ENCODE peak calls at places on chromosomes 11 and 22, in five cellular contexts. R, I, Q, X and H are unnamed samples.

GRCh38 chr11:117492578-117493251 is 165.1 kb downstream of the CEP164 start:
- DNase-seq in X (peak), Q (no peak), R (no peak), I (no peak), H (no peak)

GRCh38 chr11:23123766-23124165 is 263.5 kb upstream of the CCDC179 start:
- DNase-seq in I (no peak), X (no peak), Q (no peak), R (peak), H (no peak)

GRCh38 chr22:25970348-25970995 is 198.8 kb upstream of the SEZ6L start:
- DNase-seq in I (no peak), X (no peak), R (no peak), Q (no peak), H (no peak)

GRCh38 chr22:29478326-29479276 is 1.4 kb upstream of the NEFH start:
- DNase-seq in I (no peak), R (peak), Q (no peak), X (no peak), H (peak)

GRCh38 chr11:59528741-59529140 is 17.4 kb downstream of the OR4D9 start:
- DNase-seq in R (no peak), I (no peak), X (no peak), Q (no peak), H (no peak)

GRCh38 chr11:94183886-94184264 is 55.2 kb downstream of the PANX1 start:
- DNase-seq in X (no peak), R (peak), Q (no peak), I (peak), H (peak)

GRCh38 chr11:12206529-12206928 is 96.1 kb downstream of the MICAL2 start:
- DNase-seq in I (no peak), Q (no peak), R (no peak), X (no peak), H (no peak)

GRCh38 chr11:130642994-130643393 is 194.5 kb downstream of the ADAMTS15 start:
- DNase-seq in Q (no peak), R (no peak), I (no peak), X (no peak), H (no peak)

GRCh38 chr22:49670610-49671330 is 156.9 kb downstream of the BRD1 start:
- DNase-seq in R (no peak), I (peak), X (peak), Q (no peak), H (no peak)

GRCh38 chr11:615453-616319 is at the start of gene IRF7:
- DNase-seq in R (peak), Q (peak), X (peak), I (peak), H (peak)

GRCh38 chr11:46389450-46390330 is 1.9 kb downstream of the CHRM4 start:
- DNase-seq in R (peak), X (peak), I (peak), Q (peak), H (peak)

GRCh38 chr11:27296406-27296994 is 66.5 kb downstream of the CCDC34 start:
- DNase-seq in R (peak), X (no peak), I (no peak), Q (no peak), H (peak)

DNA sequence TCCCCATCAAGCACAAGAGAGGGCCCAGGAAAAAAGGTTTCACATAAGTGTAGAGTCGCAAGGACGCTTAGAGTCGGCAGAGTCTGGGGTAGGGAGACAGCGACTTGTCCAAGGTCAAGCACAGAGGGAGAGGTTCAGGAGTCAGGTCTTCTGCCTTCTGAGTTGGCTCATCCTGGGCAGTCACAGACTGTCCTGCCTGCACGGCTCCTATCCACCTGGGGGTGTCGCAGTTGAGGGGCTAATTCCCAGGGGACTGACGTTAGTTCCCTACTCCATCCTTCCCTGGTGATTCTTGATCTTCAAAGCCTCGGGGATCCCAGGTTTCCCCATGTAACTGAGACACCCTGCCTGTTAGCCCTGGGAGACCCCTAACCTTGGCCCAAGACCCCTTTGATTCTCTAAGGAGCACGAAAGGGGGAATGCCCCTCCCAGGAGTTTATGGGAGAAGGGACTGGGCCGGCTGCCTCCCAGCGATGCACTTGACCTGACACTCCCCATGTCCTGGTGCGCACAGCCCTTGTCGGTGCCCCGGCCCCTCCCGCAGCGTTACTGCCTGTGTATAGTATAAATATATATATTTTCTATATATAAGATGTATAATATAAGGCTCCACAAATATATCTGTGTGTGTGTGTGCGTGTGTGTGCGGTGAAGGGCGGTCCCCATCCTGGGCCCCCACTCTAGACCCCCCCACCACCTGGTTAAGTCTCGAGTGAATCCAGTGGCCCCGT is 14.7 kb upstream of the TAB1 start:
- DNase-seq in X (no peak), I (no peak), R (peak), Q (no peak), H (peak)
- TF ChIP-seq CTCF in X (no peak), I (no peak), R (peak), Q (peak), H (peak)

GRCh38 chr11:66221012-66221411 is 47.4 kb upstream of the RAB1B start:
- DNase-seq in X (no peak), Q (no peak), R (no peak), I (no peak), H (no peak)

GRCh38 chr11:66219846-66220565 is 48.4 kb upstream of the RAB1B start:
- DNase-seq in X (no peak), I (no peak), R (no peak), Q (no peak), H (no peak)

GRCh38 chr11:66221726-66222236 is 46.7 kb upstream of the RAB1B start:
- DNase-seq in R (no peak), Q (no peak), X (peak), I (no peak), H (no peak)

GRCh38 chr11:66218846-66219620 is 49.4 kb upstream of the RAB1B start:
- DNase-seq in Q (no peak), X (no peak), R (no peak), I (no peak), H (no peak)

GRCh38 chr11:66220566-66220935 is 47.9 kb upstream of the RAB1B start:
- DNase-seq in I (no peak), X (no peak), Q (no peak), R (no peak), H (no peak)
- TF ChIP-seq CTCF in I (no peak), X (no peak), Q (no peak), R (no peak), H (no peak)

DNA sequence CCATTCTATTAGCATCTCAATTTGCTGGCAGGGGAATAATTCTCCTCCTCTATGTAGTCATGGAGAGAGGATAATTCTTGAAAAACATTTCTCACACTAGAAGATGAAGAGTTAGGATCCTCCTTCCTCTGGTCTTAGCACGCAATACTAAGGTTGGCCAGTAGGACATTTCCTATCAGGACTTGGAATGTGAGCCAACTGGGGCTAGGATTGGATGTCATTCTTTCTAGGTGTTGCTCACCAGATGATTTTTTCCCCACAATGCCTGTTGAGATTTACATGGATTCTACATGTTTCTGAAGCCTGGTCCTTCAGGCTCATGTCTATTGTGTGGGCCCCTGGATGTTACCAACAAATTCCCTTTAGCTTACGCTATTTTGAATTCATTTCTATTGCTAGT is 28.0 kb downstream of the SLN start:
- DNase-seq in Q (no peak), R (peak), X (no peak), I (no peak), H (no peak)
- TF ChIP-seq CTCF in Q (peak), R (peak), X (no peak), I (no peak), H (peak)

GRCh38 chr11:74322667-74323066 is 11.2 kb upstream of the P4HA3 start:
- DNase-seq in R (no peak), Q (no peak), I (no peak), X (no peak), H (no peak)

GRCh38 chr11:74318241-74318932 is 6.9 kb upstream of the P4HA3 start:
- DNase-seq in I (no peak), X (no peak), R (no peak), Q (no peak), H (no peak)

GRCh38 chr11:74320538-74320937 is 9.1 kb upstream of the P4HA3 start:
- DNase-seq in I (no peak), Q (no peak), R (peak), X (no peak), H (no peak)

GRCh38 chr11:74319139-74319538 is 7.7 kb upstream of the P4HA3 start:
- DNase-seq in Q (no peak), R (peak), I (no peak), X (no peak), H (no peak)

GRCh38 chr11:74321487-74322188 is 10.2 kb upstream of the P4HA3 start:
- DNase-seq in I (no peak), R (peak), X (no peak), Q (no peak), H (peak)
- TF ChIP-seq CTCF in I (peak), R (peak), X (no peak), Q (peak), H (peak)

DNA sequence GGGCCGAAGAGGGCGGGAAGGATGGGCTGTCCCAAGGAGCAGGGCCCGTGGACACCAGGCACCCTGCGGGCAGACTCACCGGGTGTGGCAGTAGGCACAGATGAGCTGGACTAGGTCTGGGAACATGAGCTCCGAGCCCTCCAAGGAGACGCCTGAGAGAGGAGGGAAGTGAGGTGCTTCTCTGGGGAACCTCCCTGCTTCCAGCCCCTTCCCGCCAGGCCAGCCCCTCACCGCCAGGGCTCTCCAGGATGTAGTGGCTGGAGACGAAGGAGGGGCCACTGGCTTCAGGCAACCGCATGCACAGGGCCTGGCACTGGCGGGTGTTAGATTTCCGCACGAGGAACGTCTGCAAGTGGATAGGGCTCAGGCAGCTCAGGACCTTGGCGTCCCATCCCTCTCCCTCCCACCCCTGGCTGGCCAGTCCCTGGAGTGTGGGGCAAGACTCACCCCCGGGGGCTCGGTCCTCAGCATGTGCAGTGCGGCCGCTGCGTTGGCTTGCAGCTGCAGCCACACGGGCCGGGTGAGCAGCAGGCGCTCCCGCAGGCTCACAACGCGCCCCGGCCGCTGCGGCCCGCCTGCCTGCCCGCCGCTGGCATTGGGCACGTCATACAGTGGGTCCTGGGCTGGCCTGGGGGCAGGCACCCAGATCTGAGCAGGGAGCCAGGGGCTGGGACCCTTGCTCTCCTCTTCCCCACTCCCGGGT is 552 bp downstream of the RIN1 start:
- DNase-seq in R (peak), I (no peak), X (peak), Q (peak), H (peak)
- TF ChIP-seq CTCF in R (no peak), I (no peak), X (no peak), Q (no peak), H (no peak)

DNA sequence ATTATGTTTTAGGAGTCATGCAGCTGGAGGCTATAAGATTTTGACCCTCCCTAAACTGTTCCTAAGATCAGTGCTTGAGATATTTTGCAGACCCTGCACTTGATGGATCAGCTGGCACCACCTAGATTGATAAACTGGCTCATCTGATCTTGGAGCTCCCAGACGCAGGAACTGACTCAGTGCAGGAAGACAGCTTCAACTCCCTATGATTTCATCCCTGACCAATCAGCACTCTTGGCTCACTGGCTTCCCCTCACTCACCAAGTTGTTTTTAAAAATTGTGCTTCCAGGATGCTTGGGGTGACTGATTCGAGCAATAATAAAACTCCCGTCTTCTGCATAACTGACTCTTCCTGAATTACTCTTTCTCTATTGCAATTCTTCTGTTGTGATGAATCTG is 637.5 kb upstream of the FAT3 start:
- DNase-seq in X (no peak), I (no peak), R (no peak), Q (no peak), H (no peak)
- TF ChIP-seq CTCF in X (no peak), I (no peak), R (no peak), Q (no peak), H (no peak)

GRCh38 chr11:134727636-134728035 is 315.6 kb upstream of the B3GAT1 start:
- DNase-seq in R (no peak), X (peak), I (no peak), Q (no peak), H (no peak)

GRCh38 chr11:134730096-134730495 is 318.1 kb upstream of the B3GAT1 start:
- DNase-seq in I (no peak), X (no peak), R (no peak), Q (no peak), H (no peak)

GRCh38 chr11:134727204-134727603 is 315.2 kb upstream of the B3GAT1 start:
- DNase-seq in X (peak), I (no peak), Q (no peak), R (no peak), H (no peak)

GRCh38 chr11:134725939-134726639 is 314.0 kb upstream of the B3GAT1 start:
- DNase-seq in R (no peak), Q (no peak), I (peak), X (peak), H (no peak)

GRCh38 chr11:134728186-134728585 is 316.1 kb upstream of the B3GAT1 start:
- DNase-seq in R (no peak), Q (no peak), I (no peak), X (no peak), H (no peak)
- TF ChIP-seq CTCF in R (no peak), Q (no peak), I (no peak), X (no peak), H (no peak)